ENCODE peak calls at places on chromosomes 6 and 20, in four cellular contexts. H, K, I and W are unnamed samples.

GRCh38 chr6:55841341-55841740 is 34.0 kb downstream of the BMP5 start:
- DNase-seq in H (no peak), K (no peak), I (no peak), W (no peak)

GRCh38 chr6:21769405-21769851 is 175.9 kb downstream of the SOX4 start:
- DNase-seq in K (no peak), I (no peak), H (peak), W (peak)

GRCh38 chr6:57222684-57223077 is 574 bp upstream of the RAB23 start:
- DNase-seq in K (no peak), H (no peak), I (no peak), W (no peak)

GRCh38 chr6:139751179-139751578 is 376.7 kb upstream of the CITED2 start:
- DNase-seq in K (no peak), I (no peak), H (no peak), W (no peak)

GRCh38 chr6:121549741-121550140 is 114.3 kb downstream of the GJA1 start:
- DNase-seq in H (no peak), I (no peak), K (no peak), W (peak)

GRCh38 chr6:125598422-125598821 is 151.0 kb upstream of the HEY2 start:
- DNase-seq in K (no peak), I (no peak), H (peak), W (peak)

GRCh38 chr20:37880726-37881591 is 22.0 kb upstream of the VSTM2L start:
- DNase-seq in K (no peak), H (peak), I (no peak), W (no peak)

GRCh38 chr6:117550618-117551242 is 51.6 kb downstream of the GOPC start:
- DNase-seq in K (no peak), I (no peak), H (no peak), W (no peak)

GRCh38 chr20:46220808-46221207 is 87.5 kb downstream of the CDH22 start:
- DNase-seq in I (no peak), K (no peak), H (no peak), W (no peak)

GRCh38 chr6:133632206-133632605 is 256.7 kb upstream of the TCF21 start:
- DNase-seq in H (peak), I (no peak), K (no peak), W (peak)